ENCODE peak calls at places on chromosomes 12 and 14, in six cellular contexts. Q, F, H, Z, O and S are unnamed samples.

GRCh38 chr12:26636710-26637328 is 196.2 kb downstream of the ITPR2 start:
- DNase-seq in Q (peak), F (no peak), H (no peak), Z (no peak), O (no peak), S (no peak)

GRCh38 chr12:2451025-2451424 is 343.7 kb upstream of the FKBP4 start:
- DNase-seq in Q (no peak), F (no peak), H (no peak), Z (no peak), O (no peak), S (no peak)

GRCh38 chr12:3725267-3726115 is 27.4 kb downstream of the CRACR2A start:
- DNase-seq in Q (peak), F (no peak), H (no peak), Z (no peak), O (no peak), S (no peak)

GRCh38 chr12:110010853-110011835 is 11.9 kb downstream of the ANKRD13A start:
- DNase-seq in Q (no peak), F (no peak), H (no peak), Z (no peak), O (no peak), S (no peak)

GRCh38 chr12:22334696-22335290 is at the start of gene ST8SIA1:
- DNase-seq in Q (no peak), F (peak), H (peak), Z (peak), O (peak), S (peak)

GRCh38 chr12:15088115-15088514 is 115.3 kb downstream of the PDE6H start:
- DNase-seq in Q (peak), F (no peak), H (no peak), Z (no peak), O (no peak), S (no peak)

GRCh38 chr12:56932867-56933266 is 1.3 kb downstream of the SDR9C7 start:
- DNase-seq in Q (no peak), F (peak), H (no peak), Z (no peak), O (peak), S (no peak)

GRCh38 chr14:72401632-72402428 is 469.6 kb downstream of the RGS6 start:
- DNase-seq in Q (no peak), F (no peak), H (no peak), Z (no peak), O (no peak), S (no peak)

GRCh38 chr12:92927436-92928116 is 1.5 kb downstream of the EEA1 start:
- DNase-seq in Q (peak), F (no peak), H (no peak), Z (no peak), O (no peak), S (no peak)

GRCh38 chr12:49017764-49018281 is 753 bp downstream of the PRKAG1 start:
- DNase-seq in Q (peak), F (no peak), H (no peak), Z (peak), O (no peak), S (peak)